ENCODE peak calls at places on chromosomes 6 and 20, in eight cellular contexts. U is hypothalamus; B is heart right ventricle; F is stimulated activated naive CD4-positive, alpha-beta T cell; O is mesothelial cell of epicardium; N is Panc1; T is neural crest cell; S is right atrium auricular region. D is an unnamed sample.

GRCh38 chr20:17969884-17970409 is 1.1 kb downstream of the MGME1 start:
- DNase-seq in U (no peak), B (peak), F (no peak), O (no peak), N (no peak), T (no peak), S (no peak), D (peak)

GRCh38 chr6:118709859-118710350 is 58.5 kb upstream of the CEP85L start:
- DNase-seq in U (no peak), B (no peak), F (peak), O (no peak), N (no peak), T (no peak), S (no peak), D (no peak)

GRCh38 chr20:60630609-60631008 is 621.5 kb upstream of the CDH4 start:
- DNase-seq in U (no peak), B (no peak), F (no peak), O (no peak), N (no peak), T (no peak), S (no peak), D (no peak)

GRCh38 chr6:22145823-22146379 is 150.9 kb downstream of the PRL start:
- DNase-seq in U (peak), B (peak), F (no peak), O (no peak), N (peak), T (no peak), S (no peak), D (no peak)

GRCh38 chr6:31114540-31114876 is at the start of gene PSORS1C1:
- DNase-seq in U (peak), B (peak), F (no peak), O (no peak), N (peak), T (no peak), S (peak), D (peak)

GRCh38 chr6:79604583-79605037 is 26.5 kb upstream of the SH3BGRL2 start:
- DNase-seq in U (no peak), B (no peak), F (no peak), O (no peak), N (no peak), T (no peak), S (no peak), D (no peak)

GRCh38 chr6:158834675-158835385 is 15.7 kb upstream of the EZR start:
- DNase-seq in U (no peak), B (no peak), F (no peak), O (no peak), N (no peak), T (no peak), S (no peak), D (no peak)

GRCh38 chr20:33601861-33602260 is 60.3 kb upstream of the C20orf144 start:
- DNase-seq in U (no peak), B (no peak), F (no peak), O (no peak), N (no peak), T (no peak), S (no peak), D (no peak)

GRCh38 chr20:3908667-3909066 is 19.5 kb downstream of the PANK2 start:
- DNase-seq in U (no peak), B (peak), F (no peak), O (no peak), N (no peak), T (no peak), S (peak), D (no peak)

GRCh38 chr6:45830441-45831139 is 185.1 kb downstream of the CLIC5 start:
- DNase-seq in U (no peak), B (no peak), F (no peak), O (no peak), N (no peak), T (no peak), S (no peak), D (no peak)

GRCh38 chr6:90109141-90109540 is 187.5 kb downstream of the BACH2 start:
- DNase-seq in U (no peak), B (no peak), F (no peak), O (no peak), N (no peak), T (no peak), S (no peak), D (no peak)

GRCh38 chr6:39855356-39855995 is 63.3 kb downstream of the DAAM2 start:
- DNase-seq in U (no peak), B (no peak), F (no peak), O (no peak), N (no peak), T (no peak), S (no peak), D (no peak)

GRCh38 chr6:31541059-31541657 is 645 bp downstream of the DDX39B start:
- DNase-seq in U (no peak), B (peak), F (peak), O (peak), N (no peak), T (no peak), S (no peak), D (peak)

GRCh38 chr6:140036176-140036575 is 661.7 kb upstream of the CITED2 start:
- DNase-seq in U (no peak), B (no peak), F (no peak), O (no peak), N (no peak), T (no peak), S (no peak), D (no peak)

GRCh38 chr6:148747493-148748160 is 797 bp downstream of the UST start:
- DNase-seq in U (peak), B (peak), F (no peak), O (peak), N (no peak), T (peak), S (no peak), D (peak)